ENCODE peak calls at places on chromosomes 11 and 22, in four cellular contexts. M is neural crest cell; Y is activated T-cell treated with anti-CD3 and anti-CD28 coated beads, Interleukin-2, amount 50 U/mL, for 24 hours; L is H9. A is an unnamed sample.

GRCh38 chr11:1744879-1745700 is 5.3 kb downstream of the IFITM10 start:
- DNase-seq in M (no peak), Y (no peak), L (no peak), A (no peak)

GRCh38 chr11:862704-863388 is 20.2 kb downstream of the TSPAN4 start:
- DNase-seq in L (no peak), Y (no peak), M (no peak), A (no peak)

GRCh38 chr22:45977003-45977395 is at the start of gene WNT7B:
- DNase-seq in L (no peak), M (no peak), Y (no peak), A (no peak)

GRCh38 chr11:102256251-102256650 is 61.0 kb upstream of the BIRC3 start:
- DNase-seq in Y (no peak), M (no peak), L (no peak), A (no peak)

GRCh38 chr22:33864723-33865130 is 55.5 kb downstream of the LARGE1 start:
- DNase-seq in M (no peak), L (no peak), Y (no peak), A (no peak)

GRCh38 chr11:8905528-8906165 is 5.3 kb upstream of the AKIP1 start:
- DNase-seq in L (no peak), Y (no peak), M (no peak), A (peak)

GRCh38 chr22:44151661-44152060 is 29.1 kb upstream of the PARVG start:
- DNase-seq in M (no peak), L (no peak), Y (no peak), A (no peak)

GRCh38 chr11:123122341-123122740 is 60.4 kb upstream of the HSPA8 start:
- DNase-seq in M (no peak), L (no peak), Y (no peak), A (peak)

GRCh38 chr11:86559311-86559945 is 113.0 kb downstream of the ME3 start:
- DNase-seq in L (no peak), M (no peak), Y (no peak), A (no peak)

GRCh38 chr11:1338201-1339065 is 29.0 kb upstream of the TOLLIP start:
- DNase-seq in L (no peak), Y (no peak), M (no peak), A (no peak)

GRCh38 chr11:125457814-125458343 is 38.2 kb downstream of the FEZ1 start:
- DNase-seq in M (peak), L (no peak), Y (no peak), A (no peak)

GRCh38 chr22:27195104-27195503 is 537.7 kb downstream of the MIAT start:
- DNase-seq in Y (no peak), M (no peak), L (no peak), A (no peak)

GRCh38 chr11:81005595-81005994 is 1564.8 kb upstream of the TENM4 start:
- DNase-seq in L (no peak), Y (no peak), M (no peak), A (peak)

GRCh38 chr11:17597770-17598169 is 50.7 kb downstream of the OTOG start:
- DNase-seq in L (peak), Y (no peak), M (no peak), A (no peak)

GRCh38 chr11:86395061-86395551 is 20.4 kb downstream of the CCDC81 start:
- DNase-seq in L (peak), M (no peak), Y (no peak), A (no peak)

GRCh38 chr11:15810079-15810478 is 546.3 kb downstream of the SOX6 start:
- DNase-seq in Y (no peak), L (no peak), M (no peak), A (no peak)

GRCh38 chr11:72001834-72002591 is 3.3 kb downstream of the IL18BP start:
- DNase-seq in M (no peak), Y (no peak), L (no peak), A (no peak)

GRCh38 chr22:28998681-28999080 is 63.0 kb downstream of the C22orf31 start:
- DNase-seq in Y (no peak), L (no peak), M (no peak), A (no peak)

GRCh38 chr11:390175-390574 is 3.8 kb upstream of the PKP3 start:
- DNase-seq in L (peak), M (no peak), Y (no peak), A (no peak)

GRCh38 chr11:69000831-69001245 is 12.2 kb downstream of the MRGPRF start:
- DNase-seq in L (peak), M (no peak), Y (no peak), A (peak)

GRCh38 chr11:2765491-2765890 is 65.7 kb upstream of the KCNQ1OT1 start:
- DNase-seq in L (no peak), M (no peak), Y (no peak), A (no peak)

GRCh38 chr22:44373234-44373633 is 60.5 kb upstream of the SHISAL1 start:
- DNase-seq in L (no peak), Y (no peak), M (no peak), A (no peak)

GRCh38 chr22:42296883-42297282 is 26.4 kb upstream of the TCF20 start:
- DNase-seq in L (no peak), M (no peak), Y (no peak), A (no peak)

A was measured in NCI-H460.